ENCODE peak calls at places on chromosome X, in nine cellular contexts. One of them, this sample, is unnamed.

GRCh38 chrX:70774223-70774622 is 134.3 kb downstream of the TEX11 start:
- DNase-seq in EL: no peak
- DNase-seq in SK-MEL-5: no peak
- DNase-seq in mesenchymal stem cell: no peak
- DNase-seq in nucleus accumbens: no peak
- DNase-seq in heart right ventricle: no peak
- DNase-seq in activated CD4-positive, CD25-positive, alpha-beta regulatory T cell: no peak
- DNase-seq in NCI-H1105 treated with DMSO at 0.1 percent for 48 hours: no peak
- DNase-seq in activated gamma-delta T cell treated with Interleukin-2 at 50 U/mL for 16 hours: no peak
- DNase-seq in this sample: no peak

GRCh38 chrX:97322401-97322800 is 438.7 kb downstream of the RPA4 start:
- DNase-seq in activated gamma-delta T cell treated with Interleukin-2 at 50 U/mL for 16 hours: no peak
- DNase-seq in SK-MEL-5: no peak
- DNase-seq in NCI-H1105 treated with DMSO at 0.1 percent for 48 hours: no peak
- DNase-seq in heart right ventricle: no peak
- DNase-seq in EL: peak
- DNase-seq in activated CD4-positive, CD25-positive, alpha-beta regulatory T cell: no peak
- DNase-seq in mesenchymal stem cell: no peak
- DNase-seq in nucleus accumbens: no peak
- DNase-seq in this sample: no peak

GRCh38 chrX:136067946-136068345 is 79.4 kb upstream of the FHL1 start:
- DNase-seq in NCI-H1105 treated with DMSO at 0.1 percent for 48 hours: no peak
- DNase-seq in heart right ventricle: no peak
- DNase-seq in EL: no peak
- DNase-seq in SK-MEL-5: no peak
- DNase-seq in mesenchymal stem cell: no peak
- DNase-seq in activated CD4-positive, CD25-positive, alpha-beta regulatory T cell: no peak
- DNase-seq in nucleus accumbens: peak
- DNase-seq in activated gamma-delta T cell treated with Interleukin-2 at 50 U/mL for 16 hours: no peak
- DNase-seq in this sample: no peak

GRCh38 chrX:68930576-68931317 is 101.9 kb downstream of the EFNB1 start:
- DNase-seq in mesenchymal stem cell: no peak
- DNase-seq in activated CD4-positive, CD25-positive, alpha-beta regulatory T cell: no peak
- DNase-seq in NCI-H1105 treated with DMSO at 0.1 percent for 48 hours: no peak
- DNase-seq in SK-MEL-5: no peak
- DNase-seq in EL: peak
- DNase-seq in heart right ventricle: no peak
- DNase-seq in activated gamma-delta T cell treated with Interleukin-2 at 50 U/mL for 16 hours: no peak
- DNase-seq in nucleus accumbens: no peak
- DNase-seq in this sample: no peak

GRCh38 chrX:50068293-50068568 is 132.6 kb downstream of the AKAP4 start:
- DNase-seq in heart right ventricle: no peak
- DNase-seq in activated gamma-delta T cell treated with Interleukin-2 at 50 U/mL for 16 hours: no peak
- DNase-seq in SK-MEL-5: no peak
- DNase-seq in mesenchymal stem cell: no peak
- DNase-seq in nucleus accumbens: no peak
- DNase-seq in activated CD4-positive, CD25-positive, alpha-beta regulatory T cell: no peak
- DNase-seq in EL: no peak
- DNase-seq in NCI-H1105 treated with DMSO at 0.1 percent for 48 hours: no peak
- DNase-seq in this sample: no peak

GRCh38 chrX:40155617-40156471 is 58.1 kb upstream of the BCOR start:
- DNase-seq in SK-MEL-5: no peak
- DNase-seq in activated gamma-delta T cell treated with Interleukin-2 at 50 U/mL for 16 hours: no peak
- DNase-seq in activated CD4-positive, CD25-positive, alpha-beta regulatory T cell: no peak
- DNase-seq in NCI-H1105 treated with DMSO at 0.1 percent for 48 hours: no peak
- DNase-seq in mesenchymal stem cell: no peak
- DNase-seq in nucleus accumbens: no peak
- DNase-seq in EL: no peak
- DNase-seq in heart right ventricle: no peak
- DNase-seq in this sample: no peak

GRCh38 chrX:118807151-118808017 is 16.2 kb upstream of the ZCCHC12 start:
- DNase-seq in activated CD4-positive, CD25-positive, alpha-beta regulatory T cell: peak
- DNase-seq in activated gamma-delta T cell treated with Interleukin-2 at 50 U/mL for 16 hours: peak
- DNase-seq in SK-MEL-5: peak
- DNase-seq in NCI-H1105 treated with DMSO at 0.1 percent for 48 hours: peak
- DNase-seq in mesenchymal stem cell: peak
- DNase-seq in heart right ventricle: no peak
- DNase-seq in nucleus accumbens: peak
- DNase-seq in EL: peak
- DNase-seq in this sample: no peak

GRCh38 chrX:24874604-24875247 is 141.0 kb downstream of the ARX start:
- DNase-seq in nucleus accumbens: no peak
- DNase-seq in NCI-H1105 treated with DMSO at 0.1 percent for 48 hours: no peak
- DNase-seq in SK-MEL-5: no peak
- DNase-seq in activated CD4-positive, CD25-positive, alpha-beta regulatory T cell: no peak
- DNase-seq in activated gamma-delta T cell treated with Interleukin-2 at 50 U/mL for 16 hours: no peak
- DNase-seq in heart right ventricle: no peak
- DNase-seq in EL: no peak
- DNase-seq in mesenchymal stem cell: no peak
- DNase-seq in this sample: no peak

GRCh38 chrX:56766554-56767412 is 37.7 kb downstream of the NBDY start:
- DNase-seq in nucleus accumbens: no peak
- DNase-seq in activated CD4-positive, CD25-positive, alpha-beta regulatory T cell: no peak
- DNase-seq in EL: peak
- DNase-seq in heart right ventricle: no peak
- DNase-seq in mesenchymal stem cell: peak
- DNase-seq in activated gamma-delta T cell treated with Interleukin-2 at 50 U/mL for 16 hours: peak
- DNase-seq in NCI-H1105 treated with DMSO at 0.1 percent for 48 hours: no peak
- DNase-seq in SK-MEL-5: no peak
- DNase-seq in this sample: no peak

GRCh38 chrX:41027388-41027787 is 57.9 kb upstream of the USP9X start:
- DNase-seq in SK-MEL-5: peak
- DNase-seq in EL: peak
- DNase-seq in activated CD4-positive, CD25-positive, alpha-beta regulatory T cell: no peak
- DNase-seq in nucleus accumbens: no peak
- DNase-seq in mesenchymal stem cell: peak
- DNase-seq in NCI-H1105 treated with DMSO at 0.1 percent for 48 hours: no peak
- DNase-seq in heart right ventricle: no peak
- DNase-seq in activated gamma-delta T cell treated with Interleukin-2 at 50 U/mL for 16 hours: no peak
- DNase-seq in this sample: no peak

This sample was measured in iPS DF 6.9.